ENCODE peak calls at places on chromosome 9, in five cellular contexts. One of them, this sample, is unnamed.
A peak's percentile ranks its signal among the peaks of the same experiment; 100 is the strongest.

GRCh38 chr9:114965565-114965964 is 35.2 kb upstream of the TNFSF8 start:
- DNase-seq in sigmoid colon: no peak
- DNase-seq in GM12891: no peak
- DNase-seq in body of pancreas: no peak
- DNase-seq in endothelial cell of umbilical vein: no peak
- DNase-seq in this sample: no peak

GRCh38 chr9:6024035-6024554 is 8.7 kb upstream of the RANBP6 start:
- DNase-seq in sigmoid colon: no peak
- DNase-seq in GM12891: peak; percentile 12
- DNase-seq in body of pancreas: no peak
- DNase-seq in endothelial cell of umbilical vein: peak; percentile 22
- DNase-seq in this sample: no peak

GRCh38 chr9:125214186-125214585 is 13.8 kb downstream of the RABEPK start:
- DNase-seq in sigmoid colon: no peak
- DNase-seq in GM12891: no peak
- DNase-seq in body of pancreas: no peak
- DNase-seq in endothelial cell of umbilical vein: no peak
- DNase-seq in this sample: no peak

GRCh38 chr9:112868461-112868860 is 22.2 kb downstream of the SLC46A2 start:
- DNase-seq in sigmoid colon: peak; percentile 9
- DNase-seq in GM12891: no peak
- DNase-seq in body of pancreas: no peak
- DNase-seq in endothelial cell of umbilical vein: no peak
- DNase-seq in this sample: no peak

GRCh38 chr9:137281345-137282116 is 4.0 kb downstream of the TOR4A start:
- DNase-seq in sigmoid colon: no peak
- DNase-seq in GM12891: no peak
- DNase-seq in body of pancreas: no peak
- DNase-seq in endothelial cell of umbilical vein: no peak
- DNase-seq in this sample: no peak

GRCh38 chr9:107833295-107833694 is 343.7 kb upstream of the KLF4 start:
- DNase-seq in sigmoid colon: no peak
- DNase-seq in GM12891: no peak
- DNase-seq in body of pancreas: no peak
- DNase-seq in endothelial cell of umbilical vein: no peak
- DNase-seq in this sample: no peak

GRCh38 chr9:78574354-78575036 is 277.6 kb downstream of the PSAT1 start:
- DNase-seq in sigmoid colon: no peak
- DNase-seq in GM12891: no peak
- DNase-seq in body of pancreas: no peak
- DNase-seq in endothelial cell of umbilical vein: no peak
- DNase-seq in this sample: no peak

GRCh38 chr9:105438136-105438839 is 9.5 kb upstream of the FSD1L start:
- DNase-seq in sigmoid colon: no peak
- DNase-seq in GM12891: no peak
- DNase-seq in body of pancreas: no peak
- DNase-seq in endothelial cell of umbilical vein: no peak
- DNase-seq in this sample: no peak

GRCh38 chr9:122218885-122219855 is 9.6 kb downstream of the LHX6 start:
- DNase-seq in sigmoid colon: no peak
- DNase-seq in GM12891: no peak
- DNase-seq in body of pancreas: no peak
- DNase-seq in endothelial cell of umbilical vein: no peak
- DNase-seq in this sample: no peak

GRCh38 chr9:30628915-30629564 is 1755.4 kb upstream of the ACO1 start:
- DNase-seq in sigmoid colon: no peak
- DNase-seq in GM12891: no peak
- DNase-seq in body of pancreas: no peak
- DNase-seq in endothelial cell of umbilical vein: no peak
- DNase-seq in this sample: no peak

GRCh38 chr9:4905135-4905490 is 80.0 kb upstream of the JAK2 start:
- DNase-seq in sigmoid colon: no peak
- DNase-seq in GM12891: no peak
- DNase-seq in body of pancreas: no peak
- DNase-seq in endothelial cell of umbilical vein: no peak
- DNase-seq in this sample: no peak

GRCh38 chr9:34227445-34227844 is 48.6 kb downstream of the UBAP1 start:
- DNase-seq in sigmoid colon: no peak
- DNase-seq in GM12891: no peak
- DNase-seq in body of pancreas: no peak
- DNase-seq in endothelial cell of umbilical vein: no peak
- DNase-seq in this sample: no peak

GRCh38 chr9:15982182-15982581 is 429.3 kb downstream of the CCDC171 start:
- DNase-seq in sigmoid colon: no peak
- DNase-seq in GM12891: no peak
- DNase-seq in body of pancreas: no peak
- DNase-seq in endothelial cell of umbilical vein: no peak
- DNase-seq in this sample: no peak

GRCh38 chr9:18330736-18331335 is 143.1 kb upstream of the ADAMTSL1 start:
- DNase-seq in sigmoid colon: no peak
- DNase-seq in GM12891: no peak
- DNase-seq in body of pancreas: no peak
- DNase-seq in endothelial cell of umbilical vein: peak; percentile 70
- DNase-seq in this sample: no peak

GRCh38 chr9:106450549-106450948 is 412.4 kb upstream of the ZNF462 start:
- DNase-seq in sigmoid colon: peak; percentile 74
- DNase-seq in GM12891: no peak
- DNase-seq in body of pancreas: peak; percentile 12
- DNase-seq in endothelial cell of umbilical vein: no peak
- DNase-seq in this sample: no peak

GRCh38 chr9:34717996-34718614 is 8.2 kb upstream of the CCL21 start:
- DNase-seq in sigmoid colon: no peak
- DNase-seq in GM12891: no peak
- DNase-seq in body of pancreas: no peak
- DNase-seq in endothelial cell of umbilical vein: no peak
- DNase-seq in this sample: no peak

GRCh38 chr9:135348076-135348787 is 131.3 kb upstream of the PPP1R26 start:
- DNase-seq in sigmoid colon: no peak
- DNase-seq in GM12891: no peak
- DNase-seq in body of pancreas: no peak
- DNase-seq in endothelial cell of umbilical vein: no peak
- DNase-seq in this sample: no peak

GRCh38 chr9:98345011-98345410 is 89.6 kb upstream of the TBC1D2 start:
- DNase-seq in sigmoid colon: no peak
- DNase-seq in GM12891: no peak
- DNase-seq in body of pancreas: no peak
- DNase-seq in endothelial cell of umbilical vein: no peak
- DNase-seq in this sample: no peak

GRCh38 chr9:96232539-96233241 is 69.3 kb downstream of the HSD17B3 start:
- DNase-seq in sigmoid colon: peak; percentile 89
- DNase-seq in GM12891: no peak
- DNase-seq in body of pancreas: peak; percentile 46
- DNase-seq in endothelial cell of umbilical vein: peak; percentile 24
- DNase-seq in this sample: peak; percentile 35

GRCh38 chr9:34585946-34586705 is 3.4 kb downstream of the CNTFR start:
- DNase-seq in sigmoid colon: no peak
- DNase-seq in GM12891: no peak
- DNase-seq in body of pancreas: no peak
- DNase-seq in endothelial cell of umbilical vein: no peak
- DNase-seq in this sample: no peak

GRCh38 chr9:21656776-21657637 is 145.4 kb upstream of the MTAP start:
- DNase-seq in sigmoid colon: no peak
- DNase-seq in GM12891: no peak
- DNase-seq in body of pancreas: no peak
- DNase-seq in endothelial cell of umbilical vein: no peak
- DNase-seq in this sample: no peak

GRCh38 chr9:113929634-113930092 is 53.6 kb downstream of the ZNF618 start:
- DNase-seq in sigmoid colon: no peak
- DNase-seq in GM12891: no peak
- DNase-seq in body of pancreas: no peak
- DNase-seq in endothelial cell of umbilical vein: peak; percentile 98
- DNase-seq in this sample: no peak

DNA sequence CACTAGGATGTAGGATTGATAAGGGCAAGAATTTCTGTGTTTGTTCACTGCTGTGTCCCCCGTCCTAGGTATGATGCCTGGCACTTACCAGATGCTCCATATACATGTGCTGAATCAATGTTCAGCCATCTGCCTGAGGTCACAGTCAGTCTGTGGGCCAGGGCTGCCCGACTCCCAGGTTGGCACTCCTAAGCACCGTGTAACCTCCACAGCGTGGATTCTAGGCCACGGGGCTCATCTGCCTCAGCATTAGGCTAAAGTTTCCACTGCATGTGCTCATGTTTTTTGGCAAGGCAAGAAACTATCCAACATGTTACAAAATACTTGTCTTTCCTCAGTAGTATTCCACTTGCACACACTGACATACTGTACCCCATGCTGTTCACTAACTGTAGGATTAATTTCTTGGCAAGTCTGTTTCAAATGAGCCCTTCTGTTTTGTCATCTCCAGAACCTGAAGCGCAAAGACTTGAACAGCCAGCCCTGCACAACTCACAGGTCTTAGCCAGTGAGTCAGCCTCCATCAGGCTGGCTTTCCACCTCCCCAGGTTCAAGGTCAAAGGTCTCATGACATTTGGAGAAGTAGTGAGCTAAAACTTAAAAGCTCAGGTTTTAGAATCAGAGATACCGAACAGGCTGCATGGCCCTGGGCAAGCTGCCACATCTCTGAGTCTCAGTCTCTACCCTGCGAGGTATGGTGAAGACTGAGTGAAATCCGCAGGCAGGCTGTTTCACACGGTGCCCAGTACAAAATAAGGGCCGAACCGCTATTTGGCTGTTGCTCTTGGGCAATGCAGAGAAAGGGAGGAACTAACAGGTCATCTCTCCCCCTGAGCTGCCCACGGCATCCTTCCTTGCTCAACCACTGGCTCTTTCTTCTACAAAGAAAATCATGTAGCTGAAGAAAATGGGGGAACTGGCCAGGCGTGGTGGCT is 7.2 kb downstream of the TOR1A start:
- DNase-seq in sigmoid colon: no peak
- DNase-seq in GM12891: no peak
- DNase-seq in body of pancreas: peak; percentile 34
- DNase-seq in endothelial cell of umbilical vein: no peak
- DNase-seq in this sample: no peak
- TF ChIP-seq POLR2A in sigmoid colon: no peak
- TF ChIP-seq POLR2A in GM12891: no peak
- TF ChIP-seq POLR2A in body of pancreas: no peak
- TF ChIP-seq POLR2A in endothelial cell of umbilical vein: no peak
- TF ChIP-seq POLR2A in this sample: no peak

GRCh38 chr9:90921104-90921503 is 119.5 kb downstream of the SYK start:
- DNase-seq in sigmoid colon: peak; percentile 95
- DNase-seq in GM12891: no peak
- DNase-seq in body of pancreas: peak; percentile 83
- DNase-seq in endothelial cell of umbilical vein: no peak
- DNase-seq in this sample: peak; percentile 44
- TF ChIP-seq POLR2A in sigmoid colon: no peak
- TF ChIP-seq POLR2A in GM12891: no peak
- TF ChIP-seq POLR2A in body of pancreas: no peak
- TF ChIP-seq POLR2A in endothelial cell of umbilical vein: no peak
- TF ChIP-seq POLR2A in this sample: no peak

GRCh38 chr9:116064970-116065369 is 88.6 kb upstream of the PAPPA start:
- DNase-seq in sigmoid colon: no peak
- DNase-seq in GM12891: no peak
- DNase-seq in body of pancreas: no peak
- DNase-seq in endothelial cell of umbilical vein: no peak
- DNase-seq in this sample: no peak

GRCh38 chr9:116062206-116062550 is 91.4 kb upstream of the PAPPA start:
- DNase-seq in sigmoid colon: no peak
- DNase-seq in GM12891: no peak
- DNase-seq in body of pancreas: no peak
- DNase-seq in endothelial cell of umbilical vein: no peak
- DNase-seq in this sample: no peak

GRCh38 chr9:116061546-116062205 is 91.9 kb upstream of the PAPPA start:
- DNase-seq in sigmoid colon: no peak
- DNase-seq in GM12891: no peak
- DNase-seq in body of pancreas: no peak
- DNase-seq in endothelial cell of umbilical vein: no peak
- DNase-seq in this sample: no peak

GRCh38 chr9:116070256-116070914 is 83.2 kb upstream of the PAPPA start:
- DNase-seq in sigmoid colon: no peak
- DNase-seq in GM12891: no peak
- DNase-seq in body of pancreas: no peak
- DNase-seq in endothelial cell of umbilical vein: no peak
- DNase-seq in this sample: no peak

GRCh38 chr9:116066221-116066620 is 87.4 kb upstream of the PAPPA start:
- DNase-seq in sigmoid colon: no peak
- DNase-seq in GM12891: no peak
- DNase-seq in body of pancreas: no peak
- DNase-seq in endothelial cell of umbilical vein: no peak
- DNase-seq in this sample: no peak
- TF ChIP-seq POLR2A in sigmoid colon: no peak
- TF ChIP-seq POLR2A in GM12891: no peak
- TF ChIP-seq POLR2A in body of pancreas: no peak
- TF ChIP-seq POLR2A in endothelial cell of umbilical vein: no peak
- TF ChIP-seq POLR2A in this sample: no peak

GRCh38 chr9:109119439-109120203 is at the start of gene TMEM245:
- DNase-seq in sigmoid colon: peak; percentile 98
- DNase-seq in GM12891: peak; percentile 83
- DNase-seq in body of pancreas: peak; percentile 97
- DNase-seq in endothelial cell of umbilical vein: peak; percentile 98
- DNase-seq in this sample: peak; percentile 97

GRCh38 chr9:109121218-109121796 is 1.6 kb upstream of the TMEM245 start:
- DNase-seq in sigmoid colon: no peak
- DNase-seq in GM12891: no peak
- DNase-seq in body of pancreas: no peak
- DNase-seq in endothelial cell of umbilical vein: no peak
- DNase-seq in this sample: no peak

GRCh38 chr9:109120204-109120789 is 550 bp upstream of the TMEM245 start:
- DNase-seq in sigmoid colon: no peak
- DNase-seq in GM12891: no peak
- DNase-seq in body of pancreas: no peak
- DNase-seq in endothelial cell of umbilical vein: no peak
- DNase-seq in this sample: no peak

GRCh38 chr9:109124089-109124488 is 4.3 kb upstream of the TMEM245 start:
- DNase-seq in sigmoid colon: no peak
- DNase-seq in GM12891: no peak
- DNase-seq in body of pancreas: no peak
- DNase-seq in endothelial cell of umbilical vein: no peak
- DNase-seq in this sample: no peak

DNA sequence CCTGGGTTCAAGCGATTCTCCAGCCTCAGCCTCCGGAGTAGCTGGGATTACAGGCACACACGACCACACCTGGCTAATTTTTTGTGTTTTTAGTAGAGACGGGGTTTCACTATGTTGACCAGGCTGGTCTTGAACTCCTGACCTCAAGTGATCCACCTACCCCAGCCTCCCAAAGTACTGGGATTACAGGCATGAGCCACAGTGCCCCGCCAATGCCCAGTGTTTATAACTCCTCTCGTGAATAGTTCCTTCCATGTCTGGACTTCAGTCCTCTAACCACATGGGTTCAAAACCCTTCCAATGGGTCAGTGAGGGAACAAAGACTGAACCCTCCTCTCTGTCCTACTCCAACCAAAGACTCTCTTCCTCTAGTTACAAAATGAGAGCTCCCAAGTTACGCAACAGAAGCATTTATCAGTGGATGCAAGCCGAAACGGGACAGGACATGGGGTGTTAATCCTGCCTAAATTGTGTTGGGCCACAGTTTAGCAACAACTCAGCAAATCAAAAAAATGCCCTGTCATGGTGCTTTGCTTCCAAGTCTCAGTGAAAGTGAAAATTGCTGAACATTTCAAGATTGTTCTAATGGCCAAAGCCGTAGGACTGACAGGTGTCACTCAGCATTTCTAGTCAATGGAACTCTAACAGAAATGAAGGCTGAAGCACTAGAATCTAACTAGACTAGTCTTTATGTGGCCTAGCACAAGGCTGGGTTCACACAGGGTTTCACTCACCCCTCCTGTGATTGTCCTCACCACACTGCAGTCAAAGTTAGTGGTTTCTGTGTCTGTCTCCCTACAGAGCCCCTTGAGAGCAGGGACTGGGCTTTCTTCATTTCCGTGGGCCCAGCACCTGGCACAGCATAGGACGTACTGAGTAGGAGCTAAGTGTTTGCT is 3.2 kb upstream of the TMEM245 start:
- DNase-seq in sigmoid colon: no peak
- DNase-seq in GM12891: no peak
- DNase-seq in body of pancreas: no peak
- DNase-seq in endothelial cell of umbilical vein: no peak
- DNase-seq in this sample: no peak
- TF ChIP-seq POLR2A in sigmoid colon: no peak
- TF ChIP-seq POLR2A in GM12891: no peak
- TF ChIP-seq POLR2A in body of pancreas: no peak
- TF ChIP-seq POLR2A in endothelial cell of umbilical vein: no peak
- TF ChIP-seq POLR2A in this sample: no peak